ENCODE peak calls at places on chromosomes 5 and 9, in five cellular contexts. A is HEK293T, F is HepG2, W is SK-N-SH, U is GM12878. G is an unnamed sample.

GRCh38 chr9:14103115-14103514 is 210.8 kb downstream of the NFIB start:
- DNase-seq in A (no peak), W (peak), U (no peak), F (no peak), G (no peak)

GRCh38 chr9:117737721-117738226 is 33.6 kb downstream of the TLR4 start:
- DNase-seq in F (no peak), W (no peak), U (no peak), A (no peak), G (no peak)

GRCh38 chr9:27150758-27151431 is 41.9 kb downstream of the TEK start:
- DNase-seq in A (no peak), U (no peak), F (no peak), W (no peak), G (no peak)

GRCh38 chr5:137199966-137200365 is 299.2 kb downstream of the SPOCK1 start:
- DNase-seq in A (no peak), F (no peak), W (no peak), U (no peak), G (no peak)

GRCh38 chr5:135467051-135467625 is 15.0 kb upstream of the TIFAB start:
- DNase-seq in F (no peak), W (no peak), U (no peak), A (no peak), G (no peak)

GRCh38 chr9:100011062-100011681 is 87.6 kb downstream of the ERP44 start:
- DNase-seq in U (peak), F (peak), A (peak), W (peak), G (peak)

GRCh38 chr5:132877938-132878337 is 4.5 kb downstream of the LEAP2 start:
- DNase-seq in A (peak), F (no peak), U (no peak), W (no peak), G (no peak)

GRCh38 chr9:130128251-130128650 is 44.0 kb upstream of the NCS1 start:
- DNase-seq in A (no peak), U (peak), F (no peak), W (no peak), G (no peak)

GRCh38 chr9:128274245-128274644 is 1.6 kb downstream of the GOLGA2 start:
- DNase-seq in A (no peak), F (no peak), W (no peak), U (no peak), G (no peak)

DNA sequence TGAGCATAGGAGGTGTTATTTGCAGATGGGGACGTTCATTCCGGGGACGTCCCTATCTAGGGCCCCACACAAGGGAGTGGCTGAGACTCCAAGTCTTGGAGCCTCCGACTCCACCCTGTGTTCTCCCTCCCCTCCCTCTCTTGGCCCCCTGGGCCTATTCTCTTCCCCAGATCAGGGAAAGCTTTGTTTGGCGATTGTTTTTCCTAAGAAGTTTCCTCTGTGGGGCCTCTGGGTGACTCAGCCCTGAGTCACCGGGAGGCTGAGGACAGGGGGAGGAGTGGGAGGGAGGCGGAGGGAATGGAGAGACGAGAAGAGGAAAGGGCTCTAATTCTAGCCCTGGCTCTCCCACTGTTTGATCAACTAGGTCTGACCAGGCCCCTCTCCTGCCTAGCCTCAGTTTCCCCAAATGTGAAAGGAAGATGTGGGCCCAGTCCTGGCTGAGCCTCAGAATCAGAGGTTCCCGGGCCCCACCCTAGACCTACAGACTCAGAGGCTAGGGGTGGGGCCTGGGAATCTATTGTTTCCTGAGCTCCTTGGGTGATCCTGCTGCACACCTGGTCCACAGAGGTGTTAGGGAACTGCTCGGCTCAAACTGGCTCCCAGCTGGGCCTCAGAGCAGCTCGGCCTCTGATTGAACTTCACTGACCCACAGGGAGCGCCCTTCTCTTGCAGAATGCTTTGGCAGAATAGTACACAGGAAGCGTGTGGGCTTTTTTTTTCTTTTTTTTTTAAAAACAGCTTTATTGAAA is 19.2 kb downstream of the GSN start:
- DNase-seq in A (peak), W (no peak), F (peak), U (no peak), G (peak)
- TF ChIP-seq FOXM1 in A (no peak), W (peak), F (no peak), U (no peak), G (no peak)

DNA sequence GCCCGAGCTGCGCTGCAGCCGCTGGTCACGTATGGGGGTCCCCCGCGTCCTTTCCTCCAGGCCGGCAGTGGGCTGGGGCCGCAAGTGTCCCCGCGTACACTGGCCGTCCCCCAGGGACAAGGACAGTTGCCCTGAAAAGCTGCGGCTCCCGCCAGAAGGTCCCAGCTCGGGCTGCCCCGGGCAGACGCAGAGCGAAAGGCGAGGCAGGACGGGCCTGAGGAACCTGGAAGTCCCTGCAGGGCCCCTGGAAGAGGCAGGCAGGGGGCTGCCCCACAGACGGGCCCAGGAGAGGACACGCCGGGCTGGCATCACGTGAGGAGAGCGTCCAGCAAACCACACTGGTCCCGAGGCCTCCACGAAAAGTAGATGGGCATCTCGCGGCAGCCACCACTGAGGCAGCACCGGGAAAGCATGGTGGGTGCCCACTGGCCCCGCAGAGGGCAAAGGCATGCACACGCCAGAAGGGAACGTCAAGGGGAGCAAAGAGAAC is 3.2 kb upstream of the NKD2 start:
- DNase-seq in U (no peak), A (no peak), F (no peak), W (no peak), G (no peak)
- TF ChIP-seq FOXM1 in U (no peak), A (no peak), F (no peak), W (no peak), G (no peak)

GRCh38 chr9:6805532-6805931 is 47.8 kb downstream of the KDM4C start:
- DNase-seq in W (peak), U (no peak), F (no peak), A (no peak), G (no peak)
- TF ChIP-seq FOXM1 in W (no peak), U (no peak), F (no peak), A (no peak), G (no peak)

DNA sequence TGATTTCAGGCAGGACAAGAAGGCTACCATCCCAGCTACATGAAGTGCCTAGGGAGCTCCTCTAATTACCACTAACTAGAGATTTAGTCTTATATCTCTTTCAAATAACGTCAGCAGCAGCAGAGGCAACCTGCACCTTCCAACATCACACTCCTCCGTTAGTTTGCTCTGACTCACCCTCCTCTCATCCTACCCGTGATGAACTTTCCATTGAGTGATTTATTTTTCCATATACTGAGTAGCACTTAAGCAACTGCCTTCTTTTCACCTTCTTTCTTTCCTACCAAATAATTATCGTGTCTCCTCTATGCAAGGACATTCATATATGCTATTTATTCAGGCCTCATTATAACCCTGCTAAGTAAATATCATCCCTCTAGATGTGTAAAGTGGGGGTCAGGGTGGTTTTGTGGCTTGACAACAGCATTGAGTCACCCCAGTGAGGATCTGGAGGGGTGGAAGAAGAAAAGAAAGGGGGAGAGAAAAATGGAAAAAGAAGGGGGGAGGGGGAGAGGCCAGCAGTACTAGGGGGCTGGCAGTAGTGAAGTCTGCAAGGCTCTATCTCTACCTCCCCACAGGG is 64.6 kb upstream of the CAST start:
- DNase-seq in A (no peak), W (no peak), U (no peak), F (no peak), G (no peak)
- TF ChIP-seq FOXM1 in A (no peak), W (no peak), U (no peak), F (no peak), G (no peak)

GRCh38 chr9:90999425-91000397 is 198.1 kb downstream of the SYK start:
- DNase-seq in F (no peak), U (no peak), W (no peak), A (no peak), G (no peak)
- TF ChIP-seq FOXM1 in F (no peak), U (no peak), W (no peak), A (no peak), G (no peak)

GRCh38 chr9:120306561-120306960 is 273.4 kb downstream of the CDK5RAP2 start:
- DNase-seq in A (no peak), F (no peak), W (no peak), U (no peak), G (no peak)

GRCh38 chr9:120312031-120312430 is 267.9 kb downstream of the CDK5RAP2 start:
- DNase-seq in W (no peak), F (no peak), A (no peak), U (no peak), G (no peak)

GRCh38 chr9:120307599-120307998 is 272.4 kb downstream of the CDK5RAP2 start:
- DNase-seq in F (no peak), A (no peak), W (no peak), U (no peak), G (no peak)

GRCh38 chr9:120308495-120308894 is 271.5 kb downstream of the CDK5RAP2 start:
- DNase-seq in W (no peak), F (no peak), A (no peak), U (no peak), G (no peak)

DNA sequence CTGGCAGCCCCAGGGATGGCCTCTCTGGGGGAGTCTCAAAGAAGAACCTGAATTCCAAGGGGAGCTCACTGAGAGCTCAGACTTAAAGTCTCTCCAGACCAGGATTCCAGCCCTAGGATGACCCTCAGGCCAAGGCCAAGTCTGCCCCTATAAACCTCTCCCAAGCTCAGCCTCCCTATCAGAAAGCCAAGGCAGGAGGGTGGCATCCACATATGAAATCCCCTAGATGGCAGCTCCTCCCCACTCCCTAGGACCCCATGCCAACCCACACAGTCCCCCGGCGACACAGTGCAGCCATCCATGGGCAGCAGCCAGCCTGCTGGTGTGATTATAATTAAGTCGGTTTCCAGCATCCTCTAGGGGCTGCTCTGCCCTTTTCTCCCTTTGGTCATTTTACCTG is 269.9 kb downstream of the CDK5RAP2 start:
- DNase-seq in F (no peak), U (no peak), W (peak), A (no peak), G (no peak)
- TF ChIP-seq FOXM1 in F (no peak), U (no peak), W (no peak), A (no peak), G (no peak)